ENCODE peak calls at places on chromosomes 3 and 15, in six cellular contexts. K, R, Q, E, T and P are unnamed samples.

GRCh38 chr3:124260206-124260915 is 268.4 kb upstream of the ROPN1 start:
- DNase-seq in T (no peak), R (peak; percentile 19), Q (no peak), E (no peak), K (peak; percentile 65), P (no peak)

GRCh38 chr3:5096368-5096767 is 25.7 kb upstream of the ARL8B start:
- DNase-seq in T (no peak), E (no peak), Q (no peak), K (no peak), R (no peak), P (no peak)

GRCh38 chr3:190911382-190911781 is 48.9 kb upstream of the GMNC start:
- DNase-seq in T (no peak), E (no peak), R (no peak), K (peak; percentile 5), Q (no peak), P (no peak)

GRCh38 chr3:196122688-196123046 is 40.8 kb upstream of the TFRC start:
- DNase-seq in E (no peak), Q (no peak), T (no peak), R (no peak), K (no peak), P (no peak)

GRCh38 chr15:79640206-79640605 is 208.1 kb downstream of the MINAR1 start:
- DNase-seq in Q (no peak), R (peak; percentile 66), T (no peak), E (no peak), K (peak; percentile 91), P (no peak)

GRCh38 chr3:46849686-46850467 is 13.4 kb downstream of the MYL3 start:
- DNase-seq in R (no peak), T (no peak), E (no peak), Q (no peak), K (no peak), P (no peak)

GRCh38 chr3:194265996-194266657 is 85.0 kb downstream of the CPN2 start:
- DNase-seq in T (no peak), R (no peak), Q (no peak), E (no peak), K (no peak), P (peak; percentile 2)

GRCh38 chr3:118960876-118961275 is 73.8 kb downstream of the IGSF11 start:
- DNase-seq in T (no peak), Q (no peak), K (peak; percentile 31), R (no peak), E (no peak), P (no peak)